ENCODE peak calls at places on chromosomes 13 and 19, in six cellular contexts. One of them, this sample, is unnamed.

GRCh38 chr19:29326849-29327840 is 114.2 kb upstream of the UQCRFS1 start:
- DNase-seq in right atrium auricular region: peak; percentile 28
- DNase-seq in WERI-Rb-1: no peak
- DNase-seq in midbrain: no peak
- DNase-seq in SK-N-SH: no peak
- DNase-seq in AG04449: no peak
- DNase-seq in this sample: no peak

GRCh38 chr19:53158119-53158656 is 665 bp downstream of the ZNF347 start:
- DNase-seq in right atrium auricular region: no peak
- DNase-seq in WERI-Rb-1: peak; percentile 48
- DNase-seq in midbrain: peak; percentile 1
- DNase-seq in SK-N-SH: peak; percentile 58
- DNase-seq in AG04449: no peak
- DNase-seq in this sample: peak; percentile 11

GRCh38 chr13:74136089-74136658 is 2.0 kb upstream of the KLF12 start:
- DNase-seq in right atrium auricular region: peak; percentile 60
- DNase-seq in WERI-Rb-1: peak; percentile 15
- DNase-seq in midbrain: peak; percentile 44
- DNase-seq in SK-N-SH: peak; percentile 58
- DNase-seq in AG04449: no peak
- DNase-seq in this sample: peak; percentile 28

GRCh38 chr19:49210108-49210900 is 52.7 kb downstream of the TRPM4 start:
- DNase-seq in right atrium auricular region: no peak
- DNase-seq in WERI-Rb-1: peak; percentile 17
- DNase-seq in midbrain: no peak
- DNase-seq in SK-N-SH: peak; percentile 69
- DNase-seq in AG04449: no peak
- DNase-seq in this sample: peak; percentile 56

GRCh38 chr13:40116008-40116407 is 460.5 kb downstream of the COG6 start:
- DNase-seq in right atrium auricular region: peak; percentile 86
- DNase-seq in WERI-Rb-1: no peak
- DNase-seq in midbrain: no peak
- DNase-seq in SK-N-SH: no peak
- DNase-seq in AG04449: no peak
- DNase-seq in this sample: no peak

GRCh38 chr19:33399745-33400681 is 26.5 kb downstream of the CEBPG start:
- DNase-seq in right atrium auricular region: no peak
- DNase-seq in WERI-Rb-1: no peak
- DNase-seq in midbrain: no peak
- DNase-seq in SK-N-SH: peak; percentile 28
- DNase-seq in AG04449: no peak
- DNase-seq in this sample: peak; percentile 8

GRCh38 chr19:4077800-4078683 is 11.3 kb upstream of the ZBTB7A start:
- DNase-seq in right atrium auricular region: no peak
- DNase-seq in WERI-Rb-1: no peak
- DNase-seq in midbrain: no peak
- DNase-seq in SK-N-SH: no peak
- DNase-seq in AG04449: no peak
- DNase-seq in this sample: no peak

GRCh38 chr19:2207991-2208860 is 27.9 kb downstream of the PLEKHJ1 start:
- DNase-seq in right atrium auricular region: peak; percentile 79
- DNase-seq in WERI-Rb-1: peak; percentile 77
- DNase-seq in midbrain: no peak
- DNase-seq in SK-N-SH: no peak
- DNase-seq in AG04449: no peak
- DNase-seq in this sample: peak; percentile 79

GRCh38 chr19:8161135-8161646 is 11.8 kb upstream of the FBN3 start:
- DNase-seq in right atrium auricular region: no peak
- DNase-seq in WERI-Rb-1: peak; percentile 59
- DNase-seq in midbrain: no peak
- DNase-seq in SK-N-SH: peak; percentile 40
- DNase-seq in AG04449: no peak
- DNase-seq in this sample: peak; percentile 45

GRCh38 chr13:39144391-39144790 is 106.1 kb downstream of the NHLRC3 start:
- DNase-seq in right atrium auricular region: no peak
- DNase-seq in WERI-Rb-1: no peak
- DNase-seq in midbrain: no peak
- DNase-seq in SK-N-SH: no peak
- DNase-seq in AG04449: no peak
- DNase-seq in this sample: no peak

GRCh38 chr19:20238025-20238623 is 71.1 kb downstream of the ZNF486 start:
- DNase-seq in right atrium auricular region: peak; percentile 96
- DNase-seq in WERI-Rb-1: peak; percentile 82
- DNase-seq in midbrain: peak; percentile 92
- DNase-seq in SK-N-SH: peak; percentile 80
- DNase-seq in AG04449: peak; percentile 31
- DNase-seq in this sample: peak; percentile 94

GRCh38 chr13:27977476-27978300 is 8.6 kb upstream of the CDX2 start:
- DNase-seq in right atrium auricular region: no peak
- DNase-seq in WERI-Rb-1: no peak
- DNase-seq in midbrain: no peak
- DNase-seq in SK-N-SH: no peak
- DNase-seq in AG04449: no peak
- DNase-seq in this sample: no peak

GRCh38 chr13:40486518-40487163 is 179.8 kb downstream of the FOXO1 start:
- DNase-seq in right atrium auricular region: no peak
- DNase-seq in WERI-Rb-1: no peak
- DNase-seq in midbrain: no peak
- DNase-seq in SK-N-SH: no peak
- DNase-seq in AG04449: no peak
- DNase-seq in this sample: no peak

This sample was measured in BE2C.